ENCODE peak calls at places on chromosomes 13 and 19, in eight cellular contexts. H is uterus, G is sigmoid colon, Z is GM23248, M is heart right ventricle, U is psoas muscle, X is body of pancreas, S is iPS DF 6.9. K is an unnamed sample.

GRCh38 chr13:33401238-33401637 is 115.7 kb upstream of the STARD13 start:
- DNase-seq in S (no peak), U (no peak), Z (no peak), X (no peak), G (peak; percentile 81), M (peak; percentile 22), H (no peak), K (no peak)

GRCh38 chr19:37492213-37492612 is 14.5 kb upstream of the ZNF793 start:
- DNase-seq in Z (no peak), M (no peak), U (no peak), G (no peak), H (no peak), X (no peak), S (no peak), K (no peak)

GRCh38 chr13:40619479-40619814 is 47.0 kb downstream of the FOXO1 start:
- DNase-seq in X (no peak), H (no peak), M (no peak), S (no peak), G (no peak), U (no peak), Z (no peak), K (no peak)

GRCh38 chr19:44882063-44882462 is 9.0 kb upstream of the TOMM40 start:
- DNase-seq in U (no peak), X (no peak), M (no peak), G (no peak), S (no peak), H (no peak), Z (no peak), K (no peak)

GRCh38 chr19:4521170-4521887 is 3.0 kb upstream of the PLIN4 start:
- DNase-seq in G (no peak), H (no peak), U (no peak), S (no peak), X (no peak), Z (no peak), M (no peak), K (no peak)

GRCh38 chr13:90105881-90106496 is 1241.5 kb upstream of the MIR17HG start:
- DNase-seq in M (no peak), X (no peak), S (no peak), G (no peak), Z (peak; percentile 70), U (no peak), H (no peak), K (no peak)

GRCh38 chr19:36115453-36116343 is at the start of gene TBCB:
- DNase-seq in U (peak; percentile 86), X (no peak), S (no peak), H (peak; percentile 84), M (peak; percentile 87), Z (peak; percentile 61), G (peak; percentile 92), K (peak; percentile 94)

GRCh38 chr19:23287620-23288019 is 37.4 kb upstream of the ZNF724 start:
- DNase-seq in M (no peak), G (no peak), U (no peak), X (no peak), Z (no peak), S (peak; percentile 9), H (no peak), K (no peak)

GRCh38 chr13:74191036-74191809 is 57.0 kb upstream of the KLF12 start:
- DNase-seq in H (no peak), S (no peak), Z (peak; percentile 23), U (no peak), X (no peak), M (no peak), G (no peak), K (no peak)

GRCh38 chr19:42488783-42489521 is 39.3 kb downstream of the CEACAM1 start:
- DNase-seq in M (no peak), G (no peak), Z (no peak), U (no peak), S (no peak), H (no peak), X (peak; percentile 16), K (no peak)

GRCh38 chr13:27001705-27002104 is 169.9 kb downstream of the USP12 start:
- DNase-seq in H (no peak), G (peak; percentile 48), X (no peak), S (no peak), U (no peak), Z (no peak), M (no peak), K (no peak)

GRCh38 chr13:102399791-102400618 is 1.8 kb downstream of the FGF14 start:
- DNase-seq in Z (peak; percentile 40), X (peak; percentile 27), H (no peak), U (peak; percentile 22), G (peak; percentile 65), S (no peak), M (peak; percentile 23), K (peak; percentile 76)

GRCh38 chr19:38105574-38105973 is 118.4 kb downstream of the DPF1 start:
- DNase-seq in G (no peak), M (no peak), S (no peak), H (no peak), X (no peak), Z (no peak), U (no peak), K (no peak)

GRCh38 chr13:100584901-100585300 is 3.7 kb downstream of the GGACT start:
- DNase-seq in M (no peak), Z (no peak), S (no peak), U (no peak), G (no peak), X (no peak), H (no peak), K (no peak)

GRCh38 chr19:4061178-4061682 is 5.5 kb downstream of the ZBTB7A start:
- DNase-seq in Z (peak; percentile 81), H (peak; percentile 85), M (peak; percentile 83), X (peak; percentile 90), G (peak; percentile 94), S (no peak), U (peak; percentile 89), K (peak; percentile 95)

GRCh38 chr19:11092181-11092538 is 2.9 kb downstream of the LDLR start:
- DNase-seq in G (no peak), Z (peak; percentile 87), H (no peak), S (no peak), M (no peak), U (no peak), X (peak; percentile 40), K (no peak)

GRCh38 chr13:106795847-106796246 is 227.9 kb upstream of the ARGLU1 start:
- DNase-seq in U (no peak), H (no peak), Z (no peak), G (no peak), M (no peak), S (no peak), X (no peak), K (no peak)

GRCh38 chr19:58317481-58318072 is 9.2 kb upstream of the ZSCAN22 start:
- DNase-seq in X (no peak), Z (peak; percentile 74), H (no peak), G (no peak), M (no peak), S (no peak), U (no peak), K (no peak)

GRCh38 chr13:60112771-60113170 is 51.0 kb downstream of the DIAPH3 start:
- DNase-seq in G (no peak), Z (peak; percentile 75), M (no peak), X (no peak), U (no peak), H (no peak), S (no peak), K (no peak)

GRCh38 chr19:49415810-49416200 is 7.4 kb downstream of the PTH2 start:
- DNase-seq in H (no peak), X (no peak), S (no peak), Z (no peak), M (no peak), U (no peak), G (no peak), K (no peak)

GRCh38 chr19:49415102-49415809 is 8.0 kb downstream of the PTH2 start:
- DNase-seq in H (no peak), U (no peak), M (no peak), S (no peak), G (no peak), Z (peak; percentile 45), X (no peak), K (no peak)

GRCh38 chr19:49419173-49419572 is 4.1 kb downstream of the PTH2 start:
- DNase-seq in U (no peak), X (no peak), G (no peak), Z (no peak), S (no peak), H (no peak), M (no peak), K (no peak)

GRCh38 chr19:49414256-49414655 is 9.0 kb downstream of the PTH2 start:
- DNase-seq in X (no peak), U (no peak), S (no peak), G (no peak), Z (no peak), M (no peak), H (no peak), K (no peak)

DNA sequence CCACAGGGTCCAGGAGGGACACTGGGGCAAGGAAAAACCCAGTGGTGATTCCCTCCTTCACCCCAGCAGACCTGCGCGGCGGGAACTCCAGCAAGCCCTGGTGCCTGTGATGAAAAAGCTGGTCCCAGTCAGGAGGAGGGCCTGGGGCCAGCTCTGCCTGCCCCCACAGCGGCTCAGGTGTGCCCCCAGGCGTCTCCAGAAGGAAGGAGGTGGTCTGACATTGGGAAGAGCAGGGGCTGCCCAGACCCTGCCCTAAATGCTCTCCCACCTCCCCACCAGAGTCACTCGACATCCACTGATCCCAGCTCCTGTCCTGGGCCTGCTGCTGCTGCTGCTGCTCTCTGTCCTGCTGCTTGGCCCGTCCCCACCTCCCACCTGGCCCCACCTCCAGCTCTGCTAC is 6.2 kb downstream of the PTH2 start:
- DNase-seq in G (no peak), H (no peak), S (no peak), Z (no peak), X (no peak), M (no peak), U (no peak), K (no peak)
- H3K4me1 ChIP-seq in G (peaks cover 10% of the 10 kb centered on the region), H (no peaks in the 10 kb centered on the region), S (peaks cover 5% of the 10 kb centered on the region), Z (peaks cover 5% of the 10 kb centered on the region), X (peaks cover 10% of the 10 kb centered on the region), M (peaks cover 16% of the 10 kb centered on the region), U (peaks cover 9% of the 10 kb centered on the region), K (no peaks in the 10 kb centered on the region)

DNA sequence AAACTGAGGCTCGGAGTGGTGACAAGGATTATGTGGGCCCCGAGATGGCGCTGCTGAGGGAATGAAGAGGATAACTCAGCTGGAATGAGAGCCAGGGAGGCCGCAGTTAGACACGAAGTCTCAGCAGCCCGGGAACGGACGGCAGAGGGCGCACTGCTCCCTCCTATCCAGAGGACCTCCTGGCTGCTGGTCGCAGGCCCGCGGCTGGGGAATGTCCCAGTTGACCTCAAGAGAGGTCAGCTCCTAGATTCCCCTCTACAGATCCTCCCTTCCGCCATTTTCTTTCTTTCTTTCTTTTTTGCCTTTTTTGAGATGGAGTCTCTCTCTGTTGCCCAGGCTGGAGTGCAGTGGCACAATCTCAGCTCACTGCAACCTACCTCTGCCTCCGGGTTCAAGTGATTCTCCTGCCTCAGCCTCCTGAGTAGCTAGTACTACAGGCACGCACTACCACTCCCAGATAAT is 24.1 kb upstream of the ASPDH start:
- DNase-seq in U (peak; percentile 74), M (peak; percentile 83), G (no peak), S (peak; percentile 35), H (peak; percentile 47), X (peak; percentile 68), Z (peak; percentile 89), K (peak; percentile 90)
- H3K27me3 ChIP-seq in U (peaks cover 12% of the 10 kb centered on the region), M (no peaks in the 10 kb centered on the region), G (no peaks in the 10 kb centered on the region), S (no peaks in the 10 kb centered on the region), H (no peaks in the 10 kb centered on the region), X (no peaks in the 10 kb centered on the region), Z (no peaks in the 10 kb centered on the region), K (no peaks in the 10 kb centered on the region)

GRCh38 chr13:111261326-111261725 is 59.1 kb upstream of the TEX29 start:
- DNase-seq in U (no peak), S (no peak), X (no peak), G (no peak), H (no peak), Z (no peak), M (no peak), K (no peak)
- H3K36me3 ChIP-seq in U (peaks cover 43% of the 10 kb centered on the region), S (peaks cover 2% of the 10 kb centered on the region), X (no peaks in the 10 kb centered on the region), G (no peaks in the 10 kb centered on the region), H (no peaks in the 10 kb centered on the region), Z (peaks cover 6% of the 10 kb centered on the region), M (peaks cover 73% of the 10 kb centered on the region), K (peaks cover 6% of the 10 kb centered on the region)

GRCh38 chr19:55255618-55256423 is 3.0 kb downstream of the PPP6R1 start:
- DNase-seq in Z (peak; percentile 74), S (no peak), X (no peak), G (no peak), H (no peak), M (no peak), U (no peak), K (peak; percentile 53)
- H3K4me1 ChIP-seq in Z (peaks cover 26% of the 10 kb centered on the region), S (peaks cover 4% of the 10 kb centered on the region), X (peaks cover 44% of the 10 kb centered on the region), G (peaks cover 45% of the 10 kb centered on the region), H (peaks cover 5% of the 10 kb centered on the region), M (peaks cover 80% of the 10 kb centered on the region), U (peaks cover 63% of the 10 kb centered on the region), K (no peaks in the 10 kb centered on the region)

K was measured in aorta.